ENCODE peak calls at places on chromosome 2, in nine cellular contexts. M, Z, S, R, K, I, J, V and P are unnamed samples.

GRCh38 chr2:147829106-147829505 is 15.7 kb upstream of the ACVR2A start:
- DNase-seq in M (no peak), Z (peak), S (no peak), R (no peak), K (peak), I (no peak), J (no peak), V (no peak), P (no peak)

GRCh38 chr2:48205137-48205798 is 299.0 kb upstream of the FBXO11 start:
- DNase-seq in M (no peak), Z (no peak), S (no peak), R (no peak), K (peak), I (peak), J (peak), V (peak), P (peak)

GRCh38 chr2:176188969-176189665 is 649 bp downstream of the HOXD1 start:
- DNase-seq in M (no peak), Z (no peak), S (no peak), R (no peak), K (no peak), I (no peak), J (peak), V (peak), P (no peak)

GRCh38 chr2:224584111-224584764 is 925 bp downstream of the CUL3 start:
- DNase-seq in M (peak), Z (peak), S (no peak), R (no peak), K (peak), I (peak), J (peak), V (no peak), P (peak)

GRCh38 chr2:226795281-226796011 is 4.2 kb downstream of the IRS1 start:
- DNase-seq in M (no peak), Z (no peak), S (no peak), R (no peak), K (no peak), I (no peak), J (no peak), V (no peak), P (no peak)

GRCh38 chr2:224085246-224085645 is 46.2 kb upstream of the SERPINE2 start:
- DNase-seq in M (no peak), Z (peak), S (no peak), R (no peak), K (peak), I (no peak), J (no peak), V (no peak), P (no peak)

GRCh38 chr2:205802069-205802468 is 119.8 kb downstream of the NRP2 start:
- DNase-seq in M (no peak), Z (no peak), S (no peak), R (no peak), K (no peak), I (no peak), J (no peak), V (no peak), P (no peak)

GRCh38 chr2:169365093-169365483 is 2.8 kb upstream of the LRP2 start:
- DNase-seq in M (peak), Z (no peak), S (no peak), R (no peak), K (no peak), I (no peak), J (no peak), V (peak), P (no peak)

GRCh38 chr2:88892788-88893187 is 201.3 kb downstream of the RPIA start:
- DNase-seq in M (no peak), Z (no peak), S (no peak), R (no peak), K (no peak), I (no peak), J (no peak), V (no peak), P (no peak)

GRCh38 chr2:237403024-237403882 is 10.7 kb downstream of the COL6A3 start:
- DNase-seq in M (no peak), Z (no peak), S (no peak), R (no peak), K (peak), I (no peak), J (no peak), V (no peak), P (no peak)

GRCh38 chr2:69013123-69013836 is at the start of gene ANTXR1:
- DNase-seq in M (no peak), Z (peak), S (no peak), R (no peak), K (peak), I (no peak), J (peak), V (peak), P (peak)

GRCh38 chr2:173741715-173742114 is 223.5 kb downstream of the SP3 start:
- DNase-seq in M (no peak), Z (no peak), S (no peak), R (no peak), K (no peak), I (no peak), J (no peak), V (no peak), P (peak)

GRCh38 chr2:174835797-174836255 is 71.6 kb upstream of the CHRNA1 start:
- DNase-seq in M (no peak), Z (peak), S (no peak), R (peak), K (peak), I (no peak), J (no peak), V (peak), P (peak)

GRCh38 chr2:15913146-15913545 is 27.2 kb upstream of the MYCN start:
- DNase-seq in M (no peak), Z (no peak), S (no peak), R (no peak), K (no peak), I (no peak), J (no peak), V (no peak), P (no peak)

GRCh38 chr2:232588680-232589585 is 38.4 kb downstream of the EIF4E2 start:
- DNase-seq in M (no peak), Z (peak), S (no peak), R (no peak), K (peak), I (peak), J (no peak), V (no peak), P (no peak)

GRCh38 chr2:231330311-231330710 is 65.2 kb upstream of the B3GNT7 start:
- DNase-seq in M (no peak), Z (no peak), S (no peak), R (no peak), K (no peak), I (no peak), J (no peak), V (no peak), P (no peak)